ENCODE peak calls at places on chromosomes 5 and 9, in four cellular contexts. V, L, O and F are unnamed samples. For H3K4me1, the result is how much of the 10 kb centered on the place peaks cover.

GRCh38 chr5:62608529-62609511 is 30.2 kb downstream of the LRRC70 start:
- DNase-seq in V (no peak), L (no peak), O (no peak), F (no peak)

GRCh38 chr9:133127340-133127981 is 6.4 kb upstream of the RALGDS start:
- DNase-seq in L (peak), V (no peak), O (no peak), F (peak)

GRCh38 chr5:165209101-165209727 is 1703.8 kb downstream of the MAT2B start:
- DNase-seq in L (no peak), V (peak), O (no peak), F (no peak)

GRCh38 chr5:173697931-173698579 is 81.6 kb upstream of the BOD1 start:
- DNase-seq in O (no peak), V (no peak), L (no peak), F (no peak)

GRCh38 chr9:127921592-127922120 is 4.8 kb upstream of the ST6GALNAC4 start:
- DNase-seq in V (no peak), L (no peak), O (peak), F (peak)

GRCh38 chr9:108885643-108886348 is 23.7 kb downstream of the ACTL7A start:
- DNase-seq in L (peak), O (no peak), V (no peak), F (peak)

GRCh38 chr9:35688558-35689350 is 971 bp downstream of the TPM2 start:
- DNase-seq in L (peak), O (no peak), V (no peak), F (no peak)

GRCh38 chr5:50623666-50624065 is 42.8 kb upstream of the PARP8 start:
- DNase-seq in L (no peak), V (no peak), O (no peak), F (no peak)

GRCh38 chr5:65100846-65101678 is 332.3 kb downstream of the CWC27 start:
- DNase-seq in V (peak), O (no peak), L (peak), F (no peak)

GRCh38 chr5:142432961-142433360 is 108.1 kb upstream of the SPRY4 start:
- DNase-seq in V (no peak), O (no peak), L (no peak), F (no peak)

GRCh38 chr5:82365744-82366228 is 87.6 kb upstream of the RPS23 start:
- DNase-seq in O (no peak), L (peak), V (no peak), F (peak)

GRCh38 chr5:94746731-94747124 is 128.3 kb downstream of the SLF1 start:
- DNase-seq in V (no peak), L (no peak), O (no peak), F (peak)

DNA sequence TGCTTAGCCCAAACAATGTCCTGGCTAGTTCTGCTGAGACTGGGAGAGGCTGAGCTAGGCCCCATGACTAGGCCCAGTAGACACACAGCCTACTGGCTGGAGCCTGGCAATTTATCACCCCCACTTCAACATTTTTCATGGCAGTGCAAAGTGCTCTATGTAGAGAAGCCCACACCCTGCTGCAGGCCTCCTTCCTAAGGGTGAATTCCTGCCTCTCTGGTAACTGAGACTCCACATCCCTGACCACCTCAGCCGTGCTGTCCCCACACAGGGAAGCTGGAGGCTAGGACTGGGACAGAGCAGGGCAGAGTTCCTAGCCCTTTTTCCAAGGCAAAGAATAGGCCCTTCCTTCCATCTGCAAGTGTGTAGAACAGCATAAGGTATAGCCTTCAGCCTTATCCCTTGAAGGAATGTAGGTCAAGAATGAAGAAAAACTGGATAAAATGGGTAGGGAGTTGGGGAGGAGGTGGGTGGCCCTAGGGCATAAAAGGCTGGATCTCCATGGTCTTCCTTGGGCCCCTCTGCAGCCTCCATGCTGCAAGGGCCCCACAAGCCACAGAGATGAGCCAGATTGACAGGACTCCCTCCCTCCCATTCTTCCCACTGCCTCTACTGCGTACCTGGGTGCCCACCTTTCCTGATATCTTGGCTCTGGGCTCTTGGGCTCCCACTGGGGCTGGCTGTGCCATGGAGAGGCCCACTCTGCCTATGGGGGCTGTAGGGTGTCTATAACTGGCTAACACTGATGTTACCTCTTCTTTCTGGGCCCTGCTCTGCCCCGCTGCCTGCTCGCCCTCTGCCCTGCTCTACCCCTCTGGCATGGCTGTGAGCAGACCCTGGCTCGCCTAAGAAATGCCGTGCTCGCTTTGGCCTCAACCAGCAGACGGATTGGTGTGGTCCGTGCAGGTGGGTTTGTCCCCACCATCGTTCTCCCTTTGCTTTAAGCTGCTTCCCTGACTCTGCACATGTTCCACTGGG is 29.8 kb downstream of the TCF7 start:
- DNase-seq in L (no peak), O (no peak), V (no peak), F (no peak)
- TF ChIP-seq POLR2AphosphoS5 in L (no peak), O (no peak), V (no peak), F (no peak)

GRCh38 chr5:179307006-179307800 is 38.1 kb downstream of the ADAMTS2 start:
- DNase-seq in L (no peak), O (peak), V (no peak), F (no peak)
- H3K4me1 ChIP-seq in L (under half), O (under half), V (under half), F (under half)

GRCh38 chr5:134578578-134579283 is 53.3 kb downstream of the JADE2 start:
- DNase-seq in V (no peak), L (no peak), O (no peak), F (no peak)

GRCh38 chr5:134577796-134578577 is 52.5 kb downstream of the JADE2 start:
- DNase-seq in O (no peak), L (peak), V (no peak), F (no peak)

GRCh38 chr5:134581241-134581981 is 51.2 kb downstream of the SAR1B start:
- DNase-seq in V (no peak), L (no peak), O (peak), F (peak)

GRCh38 chr5:134579284-134579771 is 53.3 kb downstream of the SAR1B start:
- DNase-seq in V (no peak), L (no peak), O (no peak), F (no peak)

DNA sequence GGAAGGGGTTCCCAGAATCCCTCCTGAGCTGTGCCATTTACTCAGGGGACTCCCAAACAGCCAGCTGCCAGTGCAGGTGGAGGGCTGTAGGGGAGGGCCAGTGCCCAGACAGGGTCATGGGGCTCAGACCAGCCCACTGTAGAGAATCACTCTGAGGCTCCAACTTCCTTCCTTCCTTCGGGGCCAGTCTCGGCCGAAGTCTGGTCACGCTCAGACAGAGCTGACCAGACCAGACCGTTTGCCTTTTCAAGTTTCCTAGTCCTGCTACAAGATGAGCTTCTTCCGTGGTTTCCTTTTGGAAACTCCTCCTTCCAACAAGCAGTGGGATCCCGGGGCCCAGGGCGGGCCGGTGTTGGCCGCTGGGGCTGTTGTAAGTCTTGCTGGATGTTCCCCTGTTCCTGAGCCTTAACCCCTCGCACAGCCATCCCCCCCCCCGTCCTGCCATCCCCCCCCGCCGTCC is 52.6 kb downstream of the SAR1B start:
- DNase-seq in O (peak), L (no peak), V (no peak), F (no peak)
- TF ChIP-seq POLR2AphosphoS5 in O (no peak), L (peak), V (no peak), F (no peak)

GRCh38 chr5:138369249-138369648 is 16.8 kb downstream of the KDM3B start:
- DNase-seq in O (no peak), V (no peak), L (no peak), F (no peak)

GRCh38 chr5:138371454-138371853 is 19.0 kb downstream of the KDM3B start:
- DNase-seq in L (no peak), V (no peak), O (no peak), F (no peak)

GRCh38 chr5:138370537-138370936 is 18.1 kb downstream of the KDM3B start:
- DNase-seq in L (no peak), V (no peak), O (no peak), F (no peak)

GRCh38 chr5:138372225-138372624 is 19.7 kb downstream of the KDM3B start:
- DNase-seq in V (no peak), L (no peak), O (no peak), F (no peak)

GRCh38 chr5:138369706-138370105 is 17.2 kb downstream of the KDM3B start:
- DNase-seq in L (no peak), V (no peak), O (no peak), F (no peak)
- H3K4me1 ChIP-seq in L (under half), V (under half), O (under half), F (under half)

GRCh38 chr9:130419521-130420035 is 25.2 kb upstream of the ASS1 start:
- DNase-seq in L (no peak), V (no peak), O (no peak), F (no peak)
- TF ChIP-seq POLR2AphosphoS5 in L (no peak), V (no peak), O (no peak), F (no peak)

GRCh38 chr9:137201205-137201868 is 796 bp upstream of the TPRN start:
- DNase-seq in L (no peak), V (no peak), O (no peak), F (no peak)

GRCh38 chr9:137204731-137205125 is 720 bp downstream of the TMEM203 start:
- DNase-seq in V (no peak), O (no peak), L (no peak), F (no peak)

GRCh38 chr9:137205126-137206069 is at the start of the genes NDOR1 and TMEM203:
- DNase-seq in V (no peak), L (peak), O (peak), F (peak)

GRCh38 chr9:137200311-137201204 is at the start of gene TPRN:
- DNase-seq in O (peak), V (peak), L (peak), F (peak)

DNA sequence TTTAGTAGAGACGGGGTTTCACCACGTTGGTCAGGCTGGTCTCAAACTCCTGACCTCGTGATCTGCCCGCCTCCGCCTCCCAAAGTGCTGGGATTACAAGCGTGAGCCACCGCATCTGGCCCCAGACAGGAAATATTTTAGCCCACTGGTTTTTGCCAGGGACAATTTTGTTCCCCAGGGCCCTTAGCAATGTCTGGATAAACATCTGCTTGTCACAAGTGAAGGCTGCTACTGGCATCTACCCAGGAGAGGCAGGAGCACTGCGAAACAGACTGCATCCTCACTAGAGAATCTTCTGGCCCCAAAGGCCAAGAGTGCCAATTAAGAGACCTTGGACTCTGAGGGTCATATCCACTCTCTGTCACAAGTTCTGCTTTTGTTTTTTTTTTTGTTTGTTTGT is 2.4 kb upstream of the TPRN start:
- DNase-seq in V (no peak), L (no peak), O (no peak), F (no peak)
- H3K4me1 ChIP-seq in V (under half), L (under half), O (half or more), F (half or more)